ENCODE peak calls at places on chromosome 20, in seven cellular contexts. One of them, this sample, is unnamed.

GRCh38 chr20:18443841-18444240 is 23.0 kb downstream of the DZANK1 start:
- DNase-seq in GM23248: peak; percentile 30
- DNase-seq in HCT116: no peak
- DNase-seq in GM23338: no peak
- DNase-seq in PC-3: no peak
- DNase-seq in MM.1S: no peak
- DNase-seq in neural progenitor cell: no peak
- DNase-seq in this sample: no peak

GRCh38 chr20:381581-382290 is 1.2 kb downstream of the TRIB3 start:
- DNase-seq in GM23248: peak; percentile 82
- DNase-seq in HCT116: peak; percentile 61
- DNase-seq in GM23338: peak; percentile 56
- DNase-seq in PC-3: peak; percentile 84
- DNase-seq in MM.1S: peak; percentile 93
- DNase-seq in neural progenitor cell: peak; percentile 62
- DNase-seq in this sample: peak; percentile 83

GRCh38 chr20:17612287-17612974 is 42.6 kb downstream of the DSTN start:
- DNase-seq in GM23248: peak; percentile 80
- DNase-seq in HCT116: no peak
- DNase-seq in GM23338: peak; percentile 21
- DNase-seq in PC-3: no peak
- DNase-seq in MM.1S: no peak
- DNase-seq in neural progenitor cell: no peak
- DNase-seq in this sample: no peak

GRCh38 chr20:227439-228105 is 514 bp downstream of the DEFB129 start:
- DNase-seq in GM23248: no peak
- DNase-seq in HCT116: no peak
- DNase-seq in GM23338: no peak
- DNase-seq in PC-3: no peak
- DNase-seq in MM.1S: peak; percentile 11
- DNase-seq in neural progenitor cell: no peak
- DNase-seq in this sample: no peak

GRCh38 chr20:41074441-41074840 is 45.8 kb downstream of the TOP1 start:
- DNase-seq in GM23248: no peak
- DNase-seq in HCT116: no peak
- DNase-seq in GM23338: no peak
- DNase-seq in PC-3: no peak
- DNase-seq in MM.1S: no peak
- DNase-seq in neural progenitor cell: no peak
- DNase-seq in this sample: no peak

GRCh38 chr20:137668-138131 is 4.7 kb upstream of the DEFB126 start:
- DNase-seq in GM23248: peak; percentile 1
- DNase-seq in HCT116: peak; percentile 15
- DNase-seq in GM23338: peak; percentile 64
- DNase-seq in PC-3: peak; percentile 32
- DNase-seq in MM.1S: peak; percentile 62
- DNase-seq in neural progenitor cell: no peak
- DNase-seq in this sample: no peak

GRCh38 chr20:1813101-1813529 is 82.1 kb upstream of the SIRPA start:
- DNase-seq in GM23248: peak; percentile 93
- DNase-seq in HCT116: no peak
- DNase-seq in GM23338: no peak
- DNase-seq in PC-3: peak; percentile 96
- DNase-seq in MM.1S: no peak
- DNase-seq in neural progenitor cell: no peak
- DNase-seq in this sample: no peak

GRCh38 chr20:49687595-49688567 is 25.8 kb downstream of the B4GALT5 start:
- DNase-seq in GM23248: no peak
- DNase-seq in HCT116: no peak
- DNase-seq in GM23338: no peak
- DNase-seq in PC-3: no peak
- DNase-seq in MM.1S: no peak
- DNase-seq in neural progenitor cell: peak; percentile 81
- DNase-seq in this sample: no peak

GRCh38 chr20:17654649-17655285 is 27.3 kb downstream of the RRBP1 start:
- DNase-seq in GM23248: peak; percentile 71
- DNase-seq in HCT116: no peak
- DNase-seq in GM23338: peak; percentile 91
- DNase-seq in PC-3: peak; percentile 51
- DNase-seq in MM.1S: no peak
- DNase-seq in neural progenitor cell: peak; percentile 78
- DNase-seq in this sample: peak; percentile 64

GRCh38 chr20:17966432-17967312 is 1.9 kb downstream of the SNX5 start:
- DNase-seq in GM23248: peak; percentile 74
- DNase-seq in HCT116: no peak
- DNase-seq in GM23338: peak; percentile 33
- DNase-seq in PC-3: peak; percentile 51
- DNase-seq in MM.1S: peak; percentile 69
- DNase-seq in neural progenitor cell: no peak
- DNase-seq in this sample: peak; percentile 46

GRCh38 chr20:7924692-7925091 is 15.6 kb downstream of the HAO1 start:
- DNase-seq in GM23248: peak; percentile 93
- DNase-seq in HCT116: no peak
- DNase-seq in GM23338: no peak
- DNase-seq in PC-3: peak; percentile 93
- DNase-seq in MM.1S: no peak
- DNase-seq in neural progenitor cell: no peak
- DNase-seq in this sample: peak; percentile 12

GRCh38 chr20:444117-444516 is 18.2 kb downstream of the TBC1D20 start:
- DNase-seq in GM23248: peak; percentile 47
- DNase-seq in HCT116: no peak
- DNase-seq in GM23338: no peak
- DNase-seq in PC-3: no peak
- DNase-seq in MM.1S: no peak
- DNase-seq in neural progenitor cell: no peak
- DNase-seq in this sample: no peak

GRCh38 chr20:58043122-58043865 is 185.2 kb downstream of the ANKRD60 start:
- DNase-seq in GM23248: no peak
- DNase-seq in HCT116: no peak
- DNase-seq in GM23338: no peak
- DNase-seq in PC-3: no peak
- DNase-seq in MM.1S: no peak
- DNase-seq in neural progenitor cell: no peak
- DNase-seq in this sample: no peak

GRCh38 chr20:2751868-2752630 is 48.4 kb downstream of the CPXM1 start:
- DNase-seq in GM23248: peak; percentile 59
- DNase-seq in HCT116: no peak
- DNase-seq in GM23338: no peak
- DNase-seq in PC-3: peak; percentile 43
- DNase-seq in MM.1S: peak; percentile 20
- DNase-seq in neural progenitor cell: peak; percentile 59
- DNase-seq in this sample: peak; percentile 70

GRCh38 chr20:34639755-34640222 is 37.1 kb downstream of the PIGU start:
- DNase-seq in GM23248: no peak
- DNase-seq in HCT116: no peak
- DNase-seq in GM23338: no peak
- DNase-seq in PC-3: peak; percentile 1
- DNase-seq in MM.1S: no peak
- DNase-seq in neural progenitor cell: no peak
- DNase-seq in this sample: peak; percentile 24

DNA sequence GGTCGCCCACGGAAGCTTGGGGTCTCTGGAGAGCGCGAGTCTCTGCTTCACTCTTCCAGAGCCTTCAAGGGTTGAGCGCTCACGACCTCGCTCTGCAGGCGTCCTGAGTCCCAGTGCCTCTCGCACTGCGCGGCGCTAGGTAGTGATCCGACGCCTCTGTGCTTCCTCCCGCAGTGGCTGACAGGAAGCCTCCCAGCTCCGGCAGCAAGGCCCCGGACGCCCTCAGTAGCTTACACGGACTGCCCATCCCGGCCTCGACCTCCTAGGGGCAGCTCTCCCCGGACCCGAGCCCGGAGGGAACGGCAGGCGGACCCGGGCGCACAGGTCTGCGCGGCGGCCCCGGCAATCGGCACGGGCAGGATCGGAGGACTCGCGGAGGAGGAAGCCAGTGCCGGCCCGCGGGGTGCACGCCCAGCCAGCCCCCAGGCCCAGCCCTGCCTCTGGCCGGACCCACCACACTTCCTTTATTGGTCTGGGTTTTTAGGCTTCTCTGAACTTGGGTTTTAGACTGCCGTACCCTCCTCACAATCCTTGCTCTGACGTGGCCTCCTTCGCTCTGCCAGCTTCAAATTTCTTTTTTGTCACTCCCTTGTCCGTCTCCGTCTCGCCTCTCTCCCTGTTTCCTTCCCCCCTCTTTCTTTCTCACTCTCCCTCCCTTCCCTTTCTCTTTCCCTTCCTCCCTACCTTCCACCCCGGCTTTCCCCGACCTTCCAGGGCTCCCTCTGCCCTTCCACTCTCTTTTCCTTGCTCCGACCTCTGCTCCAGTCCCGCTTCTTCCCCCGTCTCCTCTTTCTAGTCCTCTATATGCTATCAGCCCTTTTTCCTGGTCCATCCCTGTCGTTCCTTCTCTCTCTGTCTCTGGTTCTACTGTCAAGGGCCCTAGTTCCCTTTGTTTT is 9.1 kb downstream of the PAX1 start:
- DNase-seq in GM23248: no peak
- DNase-seq in HCT116: no peak
- DNase-seq in GM23338: peak; percentile 84
- DNase-seq in PC-3: no peak
- DNase-seq in MM.1S: no peak
- DNase-seq in neural progenitor cell: peak; percentile 49
- DNase-seq in this sample: no peak
- TF ChIP-seq EZH2 in GM23248: no peak
- TF ChIP-seq EZH2 in HCT116: no peak
- TF ChIP-seq EZH2 in GM23338: peak; percentile 80
- TF ChIP-seq EZH2 in PC-3: no peak
- TF ChIP-seq EZH2 in MM.1S: no peak
- TF ChIP-seq EZH2 in neural progenitor cell: peak; percentile 98
- TF ChIP-seq EZH2 in this sample: peak; percentile 87

DNA sequence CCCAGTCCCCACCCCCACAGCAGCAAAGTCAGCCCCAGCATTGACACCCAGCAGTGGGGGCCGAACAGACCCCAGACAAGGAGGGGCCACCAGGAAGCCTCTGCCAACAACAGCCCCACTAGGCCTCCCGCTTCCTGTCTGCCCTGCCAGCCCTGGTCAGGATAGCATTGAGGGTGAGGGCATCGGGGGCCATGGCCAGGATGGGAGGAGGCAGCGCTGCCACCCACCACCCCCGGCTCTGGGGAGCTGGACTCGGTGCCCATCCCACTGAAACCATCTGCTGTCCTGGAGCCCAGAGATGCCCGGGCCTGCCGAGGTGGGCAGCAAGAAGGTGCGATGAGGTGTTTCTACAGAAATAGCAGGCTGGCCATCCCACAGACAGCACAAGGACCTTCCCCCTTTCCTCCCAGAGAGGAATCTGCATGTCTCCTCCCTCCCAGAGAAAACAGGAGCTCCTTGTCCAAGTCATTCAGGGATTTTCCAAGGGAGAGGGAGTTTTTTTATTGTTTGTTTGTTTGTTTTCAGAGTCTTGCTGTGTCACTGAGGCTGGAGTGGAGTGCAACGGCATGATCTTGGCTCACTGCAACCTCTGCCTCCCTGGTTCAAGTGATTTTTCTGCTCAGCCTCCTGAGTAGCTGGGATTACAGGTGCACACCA is 62.1 kb upstream of the BHLHE23 start:
- DNase-seq in GM23248: no peak
- DNase-seq in HCT116: no peak
- DNase-seq in GM23338: no peak
- DNase-seq in PC-3: no peak
- DNase-seq in MM.1S: no peak
- DNase-seq in neural progenitor cell: no peak
- DNase-seq in this sample: no peak
- TF ChIP-seq EZH2phosphoT487 in GM23248: no peak
- TF ChIP-seq EZH2phosphoT487 in HCT116: no peak
- TF ChIP-seq EZH2phosphoT487 in GM23338: no peak
- TF ChIP-seq EZH2phosphoT487 in PC-3: no peak
- TF ChIP-seq EZH2phosphoT487 in MM.1S: no peak
- TF ChIP-seq EZH2phosphoT487 in neural progenitor cell: no peak
- TF ChIP-seq EZH2phosphoT487 in this sample: no peak

GRCh38 chr20:63471002-63471718 is 1.3 kb downstream of the KCNQ2 start:
- DNase-seq in GM23248: no peak
- DNase-seq in HCT116: no peak
- DNase-seq in GM23338: peak; percentile 65
- DNase-seq in PC-3: no peak
- DNase-seq in MM.1S: no peak
- DNase-seq in neural progenitor cell: peak; percentile 55
- DNase-seq in this sample: no peak
- TF ChIP-seq EZH2 in GM23248: no peak
- TF ChIP-seq EZH2 in HCT116: no peak
- TF ChIP-seq EZH2 in GM23338: no peak
- TF ChIP-seq EZH2 in PC-3: no peak
- TF ChIP-seq EZH2 in MM.1S: no peak
- TF ChIP-seq EZH2 in neural progenitor cell: no peak
- TF ChIP-seq EZH2 in this sample: peak; percentile 91

DNA sequence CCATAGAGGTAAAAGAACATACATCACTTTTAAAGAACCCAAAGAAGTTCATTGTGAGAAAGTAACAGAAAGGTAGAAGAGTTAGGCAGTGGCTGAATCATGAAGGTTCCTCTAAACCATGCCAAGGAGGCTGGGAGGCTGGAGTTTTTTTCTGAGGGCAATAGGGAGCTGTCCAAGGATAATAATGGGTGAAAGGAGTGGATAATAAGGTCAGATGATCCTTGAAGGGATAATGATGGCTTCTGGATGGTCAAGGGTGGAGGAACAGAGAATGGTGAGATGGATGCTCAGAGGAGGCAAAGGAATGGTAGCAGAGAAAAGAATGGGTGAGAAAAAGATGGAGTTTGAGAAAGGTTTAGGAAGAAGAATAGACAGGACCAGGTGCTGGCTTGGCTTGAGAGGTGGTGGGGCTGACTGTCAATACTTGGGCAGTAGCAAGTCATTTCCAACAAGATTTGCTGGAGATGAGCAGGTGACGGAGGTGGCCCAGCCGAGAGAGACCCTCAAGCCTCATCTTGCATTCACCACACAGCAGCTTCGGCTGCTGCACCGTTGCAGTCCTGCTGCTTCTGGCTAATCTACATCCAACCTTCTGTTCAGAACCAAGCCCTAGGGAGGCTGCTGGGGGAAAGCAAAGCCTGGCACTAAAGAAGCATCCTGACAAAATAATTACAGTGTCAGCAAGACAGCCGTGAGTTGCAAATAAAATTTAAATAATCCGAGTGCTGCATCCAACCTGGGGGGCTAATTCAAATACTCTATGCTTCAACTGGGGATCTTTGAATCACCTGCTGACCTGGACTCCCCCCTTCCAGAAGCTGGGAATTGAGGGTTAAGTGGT is 131.2 kb upstream of the KCNG1 start:
- DNase-seq in GM23248: no peak
- DNase-seq in HCT116: no peak
- DNase-seq in GM23338: no peak
- DNase-seq in PC-3: no peak
- DNase-seq in MM.1S: no peak
- DNase-seq in neural progenitor cell: no peak
- DNase-seq in this sample: no peak
- TF ChIP-seq EZH2phosphoT487 in GM23248: no peak
- TF ChIP-seq EZH2phosphoT487 in HCT116: no peak
- TF ChIP-seq EZH2phosphoT487 in GM23338: no peak
- TF ChIP-seq EZH2phosphoT487 in PC-3: no peak
- TF ChIP-seq EZH2phosphoT487 in MM.1S: no peak
- TF ChIP-seq EZH2phosphoT487 in neural progenitor cell: no peak
- TF ChIP-seq EZH2phosphoT487 in this sample: no peak